ENCODE peak calls at places on chromosomes 5 and 9, in nine cellular contexts. Y, P, L, X, U, T, H, R and Q are unnamed samples.

GRCh38 chr9:122118343-122119165 is 25.4 kb upstream of the TTLL11 start:
- DNase-seq in P (no peak), H (no peak), Y (no peak), X (no peak), T (no peak), L (no peak), R (no peak), U (no peak), Q (no peak)

GRCh38 chr5:151141535-151141934 is 16.0 kb downstream of the ANXA6 start:
- DNase-seq in X (peak), R (no peak), Y (no peak), P (no peak), H (peak), T (no peak), L (peak), U (no peak), Q (no peak)

GRCh38 chr5:127046343-127047072 is 16.1 kb upstream of the MARCHF3 start:
- DNase-seq in X (no peak), Y (no peak), P (no peak), H (no peak), T (no peak), U (no peak), R (no peak), L (no peak), Q (no peak)

GRCh38 chr5:78472469-78473106 is 112.2 kb downstream of the SCAMP1 start:
- DNase-seq in P (peak), L (no peak), T (no peak), H (no peak), R (no peak), X (no peak), Y (no peak), U (peak), Q (peak)

GRCh38 chr5:83101514-83101913 is 24.2 kb downstream of the XRCC4 start:
- DNase-seq in H (no peak), Y (no peak), L (no peak), U (no peak), R (no peak), X (no peak), P (no peak), T (no peak), Q (no peak)

GRCh38 chr9:21546949-21547348 is 64.8 kb upstream of the IFNE start:
- DNase-seq in U (no peak), H (no peak), P (no peak), T (no peak), L (no peak), Y (no peak), R (no peak), X (no peak), Q (no peak)

GRCh38 chr5:5929231-5929630 is 449.1 kb downstream of the MED10 start:
- DNase-seq in T (no peak), P (no peak), R (no peak), L (no peak), X (no peak), H (no peak), U (no peak), Y (no peak), Q (no peak)

GRCh38 chr9:91949946-91950664 is at the start of gene ROR2:
- DNase-seq in T (no peak), X (peak), P (no peak), Y (peak), R (no peak), H (peak), U (peak), L (peak), Q (peak)

GRCh38 chr5:61625682-61626620 is 293.9 kb downstream of the ZSWIM6 start:
- DNase-seq in T (no peak), U (peak), Y (no peak), P (no peak), H (peak), L (peak), R (peak), X (peak), Q (peak)

GRCh38 chr5:93532370-93532769 is 48.6 kb downstream of the NR2F1-AS1 start:
- DNase-seq in X (no peak), R (peak), L (no peak), T (no peak), H (no peak), Y (no peak), P (peak), U (peak), Q (peak)

GRCh38 chr5:36162810-36163486 is 11.0 kb downstream of the SKP2 start:
- DNase-seq in H (no peak), Y (no peak), P (no peak), R (no peak), L (no peak), T (no peak), U (no peak), X (no peak), Q (no peak)

GRCh38 chr9:132531187-132531586 is 51.2 kb upstream of the BARHL1 start:
- DNase-seq in R (no peak), T (peak), Y (peak), L (no peak), U (no peak), X (peak), H (no peak), P (no peak), Q (no peak)

GRCh38 chr5:124744170-124744911 is 2.1 kb downstream of the ZNF608 start:
- DNase-seq in P (no peak), L (no peak), R (peak), Y (peak), U (peak), H (no peak), T (peak), X (no peak), Q (no peak)

GRCh38 chr5:16894236-16895057 is 41.6 kb downstream of the MYO10 start:
- DNase-seq in H (no peak), U (peak), R (no peak), X (no peak), L (no peak), Y (peak), P (peak), T (peak), Q (peak)

GRCh38 chr9:77166193-77166592 is 11.1 kb upstream of the VPS13A start:
- DNase-seq in R (no peak), L (no peak), Y (peak), X (no peak), P (no peak), T (no peak), U (no peak), H (no peak), Q (no peak)

GRCh38 chr5:3382151-3382550 is 213.5 kb upstream of the IRX1 start:
- DNase-seq in H (no peak), L (no peak), X (no peak), T (no peak), P (no peak), Y (no peak), U (no peak), R (no peak), Q (no peak)

GRCh38 chr9:87181670-87182069 is 234.4 kb upstream of the GAS1 start:
- DNase-seq in L (no peak), P (no peak), H (no peak), X (no peak), U (no peak), R (no peak), T (no peak), Y (no peak), Q (no peak)

GRCh38 chr9:16425572-16425971 is 444.9 kb downstream of the BNC2 start:
- DNase-seq in Y (no peak), X (no peak), T (no peak), H (no peak), R (no peak), L (no peak), P (peak), U (peak), Q (peak)

GRCh38 chr9:131608469-131609115 is 63.3 kb downstream of the PRRT1B start:
- DNase-seq in X (peak), T (no peak), Y (no peak), H (no peak), P (peak), U (peak), L (no peak), R (peak), Q (peak)

GRCh38 chr5:133056891-133057290 is 5.1 kb downstream of the HSPA4 start:
- DNase-seq in L (no peak), X (no peak), U (no peak), P (no peak), H (no peak), R (no peak), T (no peak), Y (no peak), Q (no peak)

GRCh38 chr5:95873351-95873750 is 50.8 kb upstream of the GLRX start:
- DNase-seq in R (no peak), L (no peak), P (no peak), U (no peak), H (no peak), Y (no peak), X (no peak), T (no peak), Q (no peak)

GRCh38 chr5:171907731-171908343 is 98.6 kb downstream of the FBXW11 start:
- DNase-seq in U (peak), Y (peak), T (peak), P (peak), X (peak), L (peak), R (peak), H (peak), Q (peak)

GRCh38 chr5:142845954-142846398 is 75.8 kb downstream of the ARHGAP26 start:
- DNase-seq in H (no peak), L (no peak), U (no peak), T (no peak), P (no peak), R (no peak), Y (no peak), X (no peak), Q (no peak)

GRCh38 chr9:2158111-2158610 is 143.0 kb downstream of the SMARCA2 start:
- DNase-seq in H (peak), L (peak), R (peak), Y (no peak), U (peak), X (peak), P (peak), T (peak), Q (peak)

GRCh38 chr9:91496351-91496750 is 72.7 kb upstream of the NFIL3 start:
- DNase-seq in X (no peak), U (no peak), T (no peak), R (no peak), P (no peak), L (no peak), Y (no peak), H (no peak), Q (no peak)